ENCODE peak calls at places on chromosomes 12 and 14, in seven cellular contexts. L is putamen, Y is iPS DF 19.7, E is GM13977, A is GM12892, H is COR-L47, S is astrocyte of the hippocampus. W is an unnamed sample.

GRCh38 chr12:116779597-116779996 is 41.5 kb downstream of the RNFT2 start:
- DNase-seq in L (no peak), Y (no peak), E (no peak), A (no peak), H (no peak), S (no peak), W (no peak)

GRCh38 chr14:24880689-24881088 is 169.3 kb downstream of the STXBP6 start:
- DNase-seq in L (no peak), Y (no peak), E (no peak), A (no peak), H (no peak), S (no peak), W (no peak)

GRCh38 chr14:26128931-26129674 is 468.7 kb downstream of the NOVA1 start:
- DNase-seq in L (no peak), Y (no peak), E (no peak), A (no peak), H (no peak), S (peak), W (no peak)

GRCh38 chr12:4278582-4278939 is 5.0 kb downstream of the CCND2 start:
- DNase-seq in L (no peak), Y (no peak), E (no peak), A (no peak), H (no peak), S (peak), W (no peak)

GRCh38 chr14:101352567-101352966 is 208.7 kb upstream of the DIO3 start:
- DNase-seq in L (no peak), Y (no peak), E (no peak), A (no peak), H (no peak), S (no peak), W (no peak)

GRCh38 chr14:56996721-56997399 is 186.6 kb upstream of the OTX2 start:
- DNase-seq in L (no peak), Y (no peak), E (no peak), A (no peak), H (no peak), S (no peak), W (no peak)

GRCh38 chr12:84741727-84742126 is 170.9 kb downstream of the SLC6A15 start:
- DNase-seq in L (no peak), Y (no peak), E (no peak), A (no peak), H (no peak), S (no peak), W (no peak)

GRCh38 chr12:113097716-113098427 is 37.7 kb downstream of the RASAL1 start:
- DNase-seq in L (peak), Y (no peak), E (no peak), A (no peak), H (peak), S (peak), W (no peak)

GRCh38 chr12:44873898-44874297 is 2.2 kb downstream of the NELL2 start:
- DNase-seq in L (no peak), Y (no peak), E (peak), A (no peak), H (no peak), S (peak), W (no peak)

GRCh38 chr14:96166475-96167223 is 38.0 kb upstream of the BDKRB2 start:
- DNase-seq in L (no peak), Y (no peak), E (no peak), A (no peak), H (no peak), S (no peak), W (no peak)

W was measured in NCI-H226.